ENCODE peak calls at places on chromosomes 16 and 17, in ten cellular contexts. W is CD8-positive, alpha-beta T cell; G is Caco-2; T is heart left ventricle; V is colonic mucosa; N is PC-3; R is H9; P is transverse colon; U is PC-9; J is left ventricle myocardium inferior. B is an unnamed sample.

GRCh38 chr17:58637011-58637570 is 54.8 kb downstream of the TEX14 start:
- DNase-seq in W (no peak), G (no peak), T (no peak), V (no peak), N (no peak), R (no peak), P (no peak), U (no peak), J (no peak), B (no peak)

GRCh38 chr16:70553645-70554044 is 30.0 kb downstream of the SF3B3 start:
- DNase-seq in W (no peak), G (no peak), T (no peak), V (no peak), N (no peak), R (no peak), P (no peak), U (peak; percentile 88), J (no peak), B (no peak)

GRCh38 chr16:30786115-30786935 is 680 bp downstream of the ZNF629 start:
- DNase-seq in W (no peak), G (peak; percentile 63), T (peak; percentile 65), V (peak; percentile 50), N (peak; percentile 28), R (no peak), P (peak; percentile 46), U (peak; percentile 49), J (no peak), B (no peak)

GRCh38 chr17:35871415-35871814 is 2.7 kb upstream of the HEATR9 start:
- DNase-seq in W (no peak), G (no peak), T (no peak), V (no peak), N (no peak), R (peak; percentile 69), P (no peak), U (no peak), J (no peak), B (no peak)

GRCh38 chr16:17067882-17068281 is 402.9 kb downstream of the XYLT1 start:
- DNase-seq in W (no peak), G (no peak), T (no peak), V (no peak), N (no peak), R (no peak), P (no peak), U (no peak), J (no peak), B (no peak)

GRCh38 chr17:229130-229944 is 47.9 kb upstream of the DOC2B start:
- DNase-seq in W (no peak), G (no peak), T (peak; percentile 19), V (no peak), N (no peak), R (no peak), P (peak; percentile 2), U (no peak), J (peak; percentile 7), B (no peak)

GRCh38 chr16:49849709-49850108 is 6.2 kb downstream of the ZNF423 start:
- DNase-seq in W (no peak), G (no peak), T (no peak), V (no peak), N (no peak), R (no peak), P (no peak), U (no peak), J (no peak), B (no peak)

GRCh38 chr16:54939537-54940278 is 9.0 kb downstream of the IRX5 start:
- DNase-seq in W (no peak), G (no peak), T (no peak), V (no peak), N (no peak), R (peak; percentile 66), P (no peak), U (no peak), J (no peak), B (no peak)

GRCh38 chr16:81464279-81464678 is 19.7 kb downstream of the CMIP start:
- DNase-seq in W (no peak), G (no peak), T (no peak), V (no peak), N (no peak), R (no peak), P (no peak), U (no peak), J (no peak), B (no peak)

GRCh38 chr17:28577466-28577824 is 750 bp upstream of the ALDOC start:
- DNase-seq in W (no peak), G (no peak), T (no peak), V (no peak), N (no peak), R (no peak), P (no peak), U (no peak), J (no peak), B (no peak)

GRCh38 chr17:73639926-73640325 is 4.3 kb downstream of the SDK2 start:
- DNase-seq in W (no peak), G (no peak), T (no peak), V (peak; percentile 63), N (peak; percentile 21), R (peak; percentile 23), P (peak; percentile 46), U (no peak), J (no peak), B (no peak)

GRCh38 chr17:41329279-41329925 is 13.9 kb upstream of the KRTAP17-1 start:
- DNase-seq in W (no peak), G (peak; percentile 81), T (peak; percentile 44), V (peak; percentile 47), N (peak; percentile 69), R (peak; percentile 87), P (peak; percentile 56), U (peak; percentile 47), J (no peak), B (peak; percentile 33)

GRCh38 chr17:17196776-17197175 is 9.4 kb downstream of the PLD6 start:
- DNase-seq in W (no peak), G (no peak), T (no peak), V (no peak), N (peak; percentile 55), R (no peak), P (no peak), U (no peak), J (no peak), B (no peak)

GRCh38 chr17:39212841-39213480 is 12.8 kb downstream of the STAC2 start:
- DNase-seq in W (no peak), G (no peak), T (no peak), V (no peak), N (no peak), R (peak; percentile 60), P (peak; percentile 35), U (no peak), J (no peak), B (no peak)

GRCh38 chr16:17155936-17156335 is 314.8 kb downstream of the XYLT1 start:
- DNase-seq in W (no peak), G (no peak), T (no peak), V (no peak), N (no peak), R (no peak), P (no peak), U (no peak), J (no peak), B (no peak)

GRCh38 chr16:84618428-84619102 is 687 bp upstream of the COTL1 start:
- DNase-seq in W (no peak), G (peak; percentile 88), T (peak; percentile 49), V (no peak), N (peak; percentile 97), R (peak; percentile 92), P (no peak), U (peak; percentile 99), J (no peak), B (peak; percentile 99)

GRCh38 chr16:48126801-48127644 is 28.8 kb downstream of the ABCC12 start:
- DNase-seq in W (no peak), G (no peak), T (no peak), V (no peak), N (peak; percentile 92), R (no peak), P (no peak), U (peak; percentile 96), J (no peak), B (peak; percentile 85)

DNA sequence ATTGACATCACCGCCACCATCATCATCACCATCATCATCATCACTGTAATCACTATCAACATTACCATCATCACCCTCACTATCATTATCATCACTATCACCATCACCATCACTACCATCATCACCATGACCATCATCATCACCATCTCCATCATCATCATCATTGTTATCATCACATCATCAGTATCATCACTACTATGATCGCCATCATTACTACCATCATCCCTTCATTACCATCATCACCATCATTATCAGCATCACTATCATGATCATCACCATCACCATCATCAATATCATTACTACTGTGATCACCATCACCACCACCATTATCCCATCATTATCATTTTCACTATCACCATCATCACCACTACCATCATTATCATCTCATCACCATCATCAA is 368.3 kb downstream of the SEC14L1 start:
- DNase-seq in W (no peak), G (no peak), T (no peak), V (no peak), N (no peak), R (no peak), P (no peak), U (no peak), J (no peak), B (no peak)
- H3K4me1 ChIP-seq in W (no peaks in the 10 kb centered on the region), G (no peaks in the 10 kb centered on the region), T (no peaks in the 10 kb centered on the region), V (no peaks in the 10 kb centered on the region), N (no peaks in the 10 kb centered on the region), R (peaks cover 3% of the 10 kb centered on the region), P (no peaks in the 10 kb centered on the region), U (no peaks in the 10 kb centered on the region), J (peaks cover 11% of the 10 kb centered on the region), B (peaks cover 18% of the 10 kb centered on the region)

GRCh38 chr16:3774156-3774767 is 56.9 kb upstream of the TRAP1 start:
- DNase-seq in W (no peak), G (no peak), T (peak; percentile 88), V (no peak), N (no peak), R (no peak), P (no peak), U (no peak), J (peak; percentile 77), B (no peak)
- TF ChIP-seq CTCF in W (no peak), G (no peak), T (no peak), V (no peak), N (no peak), R (no peak), P (no peak), U (no peak), J (no peak), B (no peak)

GRCh38 chr17:64448665-64449512 is at the start of gene MILR1:
- DNase-seq in W (no peak), G (no peak), T (no peak), V (peak; percentile 33), N (peak; percentile 90), R (no peak), P (peak; percentile 24), U (peak; percentile 97), J (no peak), B (peak; percentile 42)

GRCh38 chr17:64447526-64447925 is 1.4 kb upstream of the MILR1 start:
- DNase-seq in W (no peak), G (no peak), T (no peak), V (no peak), N (no peak), R (no peak), P (no peak), U (no peak), J (no peak), B (no peak)

GRCh38 chr17:64449545-64449944 is 630 bp downstream of the MILR1 start:
- DNase-seq in W (no peak), G (no peak), T (no peak), V (no peak), N (no peak), R (no peak), P (no peak), U (peak; percentile 42), J (no peak), B (no peak)
- H3K4me1 ChIP-seq in W (no peaks in the 10 kb centered on the region), G (no peaks in the 10 kb centered on the region), T (peaks cover 2% of the 10 kb centered on the region), V (no peaks in the 10 kb centered on the region), N (peaks cover 16% of the 10 kb centered on the region), R (no peaks in the 10 kb centered on the region), P (no peaks in the 10 kb centered on the region), U (peaks cover 37% of the 10 kb centered on the region), J (peaks cover 4% of the 10 kb centered on the region), B (no peaks in the 10 kb centered on the region)

GRCh38 chr17:45294506-45294905 is 22.3 kb downstream of the MAP3K14 start:
- DNase-seq in W (no peak), G (no peak), T (no peak), V (no peak), N (peak; percentile 93), R (no peak), P (no peak), U (peak; percentile 93), J (peak; percentile 20), B (no peak)
- TF ChIP-seq CTCF in W (no peak), G (no peak), T (no peak), V (no peak), N (no peak), R (no peak), P (no peak), U (no peak), J (no peak), B (no peak)